ENCODE peak calls at places on chromosomes 2 and 18, in four cellular contexts. B, Z, X and T are unnamed samples.

GRCh38 chr2:1132328-1132964 is 181.8 kb downstream of the SNTG2 start:
- DNase-seq in B (no peak), Z (no peak), X (no peak), T (no peak)

GRCh38 chr2:240211096-240211495 is 70.6 kb upstream of the OTOS start:
- DNase-seq in B (no peak), Z (no peak), X (no peak), T (no peak)

GRCh38 chr2:214076527-214076926 is 334.3 kb upstream of the VWC2L start:
- DNase-seq in B (no peak), Z (no peak), X (no peak), T (no peak)

GRCh38 chr2:27194538-27195354 is 17.1 kb upstream of the ATRAID start:
- DNase-seq in B (no peak), Z (no peak), X (no peak), T (no peak)

GRCh38 chr18:56085561-56085960 is 497.6 kb upstream of the TCF4 start:
- DNase-seq in B (no peak), Z (no peak), X (no peak), T (no peak)

GRCh38 chr2:74045454-74045853 is 60.7 kb downstream of the TET3 start:
- DNase-seq in B (no peak), Z (no peak), X (no peak), T (no peak)

GRCh38 chr2:231900486-231900942 is 25.7 kb downstream of the NPPC start:
- DNase-seq in B (peak; percentile 1), Z (peak; percentile 41), X (peak; percentile 15), T (peak; percentile 29)

GRCh38 chr18:37889963-37890362 is 324.4 kb upstream of the CELF4 start:
- DNase-seq in B (no peak), Z (no peak), X (no peak), T (no peak)

GRCh38 chr2:235940330-235940729 is 227.9 kb downstream of the GBX2 start:
- DNase-seq in B (peak; percentile 27), Z (no peak), X (no peak), T (no peak)

GRCh38 chr18:58843662-58844035 is 21.0 kb upstream of the ZNF532 start:
- DNase-seq in B (no peak), Z (no peak), X (no peak), T (no peak)

GRCh38 chr2:56170536-56170935 is 13.3 kb upstream of the CCDC85A start:
- DNase-seq in B (no peak), Z (no peak), X (no peak), T (no peak)

GRCh38 chr18:6059551-6059950 is 164.2 kb upstream of the TMEM200C start:
- DNase-seq in B (no peak), Z (no peak), X (no peak), T (no peak)

GRCh38 chr2:25567406-25567805 is 106.0 kb downstream of the DTNB start:
- DNase-seq in B (no peak), Z (no peak), X (no peak), T (no peak)

GRCh38 chr2:162938387-162938786 is 99.8 kb upstream of the KCNH7 start:
- DNase-seq in B (no peak), Z (no peak), X (no peak), T (no peak)

GRCh38 chr2:152247337-152247695 is 71.8 kb upstream of the STAM2 start:
- DNase-seq in B (no peak), Z (no peak), X (no peak), T (no peak)

GRCh38 chr2:238313289-238313990 is 6.9 kb upstream of the TRAF3IP1 start:
- DNase-seq in B (no peak), Z (no peak), X (no peak), T (no peak)

GRCh38 chr2:20130821-20131645 is 79.6 kb upstream of the LAPTM4A start:
- DNase-seq in B (no peak), Z (no peak), X (no peak), T (no peak)

GRCh38 chr2:134127496-134127895 is 126.4 kb upstream of the MGAT5 start:
- DNase-seq in B (no peak), Z (peak; percentile 19), X (no peak), T (peak; percentile 9)

GRCh38 chr2:120109186-120110061 is 96.5 kb downstream of the EPB41L5 start:
- DNase-seq in B (no peak), Z (no peak), X (no peak), T (no peak)

GRCh38 chr2:30690126-30690561 is 117.1 kb downstream of the CAPN13 start:
- DNase-seq in B (no peak), Z (no peak), X (no peak), T (no peak)

GRCh38 chr18:6001867-6002266 is 106.5 kb upstream of the TMEM200C start:
- DNase-seq in B (no peak), Z (no peak), X (no peak), T (no peak)

GRCh38 chr2:43399515-43400245 is 173.3 kb upstream of the ZFP36L2 start:
- DNase-seq in B (no peak), Z (no peak), X (no peak), T (no peak)

GRCh38 chr2:187310696-187311095 is 137.4 kb downstream of the CALCRL start:
- DNase-seq in B (no peak), Z (no peak), X (no peak), T (no peak)

GRCh38 chr2:176176233-176176632 is 12.2 kb upstream of the HOXD1 start:
- DNase-seq in B (no peak), Z (no peak), X (no peak), T (no peak)

GRCh38 chr2:24365051-24365450 is 4.7 kb upstream of the ITSN2 start:
- DNase-seq in B (no peak), Z (no peak), X (no peak), T (no peak)

GRCh38 chr2:132438650-132439030 is 22.0 kb downstream of the GPR39 start:
- DNase-seq in B (no peak), Z (no peak), X (no peak), T (no peak)

GRCh38 chr2:28664120-28664842 is 87.3 kb upstream of the PPP1CB start:
- DNase-seq in B (no peak), Z (no peak), X (no peak), T (no peak)

GRCh38 chr2:81467096-81467495 is 1162.5 kb upstream of the LRRTM1 start:
- DNase-seq in B (no peak), Z (no peak), X (no peak), T (no peak)